ENCODE peak calls at places on chromosomes 2 and 18, in five cellular contexts. P is gastrocnemius medialis; S is activated CD8-positive, alpha-beta memory T cell treated with anti-CD3 and anti-CD28 coated beads for 1 hour; L is H54; Y is ELF-1. K is an unnamed sample.

GRCh38 chr18:13889661-13890060 is 25.7 kb downstream of the MC2R start:
- DNase-seq in P (no peak), S (no peak), L (peak; percentile 35), Y (no peak), K (no peak)

GRCh38 chr2:236163483-236164200 is 4.5 kb downstream of the GBX2 start:
- DNase-seq in P (no peak), S (no peak), L (no peak), Y (peak; percentile 50), K (no peak)

GRCh38 chr2:51222106-51222505 is 190.2 kb upstream of the NRXN1 start:
- DNase-seq in P (no peak), S (no peak), L (no peak), Y (no peak), K (no peak)

GRCh38 chr2:235286624-235287368 is 207.0 kb upstream of the AGAP1 start:
- DNase-seq in P (no peak), S (no peak), L (no peak), Y (no peak), K (no peak)

GRCh38 chr2:228359473-228359872 is 178.0 kb upstream of the SPHKAP start:
- DNase-seq in P (no peak), S (no peak), L (no peak), Y (no peak), K (no peak)

GRCh38 chr2:186702499-186702898 is 8.6 kb downstream of the FAM171B start:
- DNase-seq in P (no peak), S (no peak), L (no peak), Y (no peak), K (no peak)

GRCh38 chr2:102065675-102066252 is 74.0 kb downstream of the IL1R2 start:
- DNase-seq in P (peak; percentile 87), S (no peak), L (no peak), Y (peak; percentile 78), K (no peak)

GRCh38 chr2:75403991-75404428 is 156.7 kb downstream of the EVA1A start:
- DNase-seq in P (no peak), S (no peak), L (peak; percentile 8), Y (peak; percentile 28), K (peak; percentile 52)

GRCh38 chr18:9849407-9849961 is 36.3 kb upstream of the TXNDC2 start:
- DNase-seq in P (peak; percentile 93), S (no peak), L (no peak), Y (peak; percentile 77), K (no peak)

GRCh38 chr2:176911-177310 is 86.9 kb downstream of the SH3YL1 start:
- DNase-seq in P (no peak), S (no peak), L (no peak), Y (no peak), K (no peak)

GRCh38 chr2:30300456-30301221 is 69.3 kb downstream of the LBH start:
- DNase-seq in P (no peak), S (no peak), L (no peak), Y (peak; percentile 49), K (no peak)

GRCh38 chr2:134599236-134599635 is 119.6 kb downstream of the TMEM163 start:
- DNase-seq in P (no peak), S (no peak), L (no peak), Y (no peak), K (no peak)

GRCh38 chr18:22169011-22169888 is at the start of gene GATA6:
- DNase-seq in P (peak; percentile 31), S (peak; percentile 27), L (peak; percentile 85), Y (peak; percentile 91), K (peak; percentile 80)

GRCh38 chr2:181785677-181786344 is 105.5 kb upstream of the NEUROD1 start:
- DNase-seq in P (no peak), S (no peak), L (no peak), Y (no peak), K (no peak)